ENCODE peak calls at places on chromosomes 6 and 20, in eight cellular contexts. One of them, this sample, is unnamed.

GRCh38 chr6:112833546-112834215 is 486.6 kb downstream of the RFPL4B start:
- DNase-seq in CD4-positive, alpha-beta T cell: no peak
- DNase-seq in Peyer's patch: no peak
- DNase-seq in lower leg skin: no peak
- DNase-seq in AG09319: peak; percentile 36
- DNase-seq in pancreas: no peak
- DNase-seq in fibroblast of the aortic adventitia: peak; percentile 36
- DNase-seq in prostate gland: no peak
- DNase-seq in this sample: no peak

GRCh38 chr6:89044988-89045387 is 35.6 kb upstream of the PNRC1 start:
- DNase-seq in CD4-positive, alpha-beta T cell: no peak
- DNase-seq in Peyer's patch: no peak
- DNase-seq in lower leg skin: no peak
- DNase-seq in AG09319: no peak
- DNase-seq in pancreas: no peak
- DNase-seq in fibroblast of the aortic adventitia: no peak
- DNase-seq in prostate gland: no peak
- DNase-seq in this sample: no peak

GRCh38 chr6:125858427-125859320 is 67.9 kb downstream of the NCOA7 start:
- DNase-seq in CD4-positive, alpha-beta T cell: no peak
- DNase-seq in Peyer's patch: peak; percentile 80
- DNase-seq in lower leg skin: no peak
- DNase-seq in AG09319: peak; percentile 34
- DNase-seq in pancreas: no peak
- DNase-seq in fibroblast of the aortic adventitia: peak; percentile 70
- DNase-seq in prostate gland: peak; percentile 67
- DNase-seq in this sample: peak; percentile 81

GRCh38 chr6:8027965-8028651 is 36.1 kb downstream of the BLOC1S5 start:
- DNase-seq in CD4-positive, alpha-beta T cell: no peak
- DNase-seq in Peyer's patch: no peak
- DNase-seq in lower leg skin: no peak
- DNase-seq in AG09319: no peak
- DNase-seq in pancreas: no peak
- DNase-seq in fibroblast of the aortic adventitia: peak; percentile 55
- DNase-seq in prostate gland: no peak
- DNase-seq in this sample: no peak

GRCh38 chr6:4936681-4937041 is 67.2 kb downstream of the RPP40 start:
- DNase-seq in CD4-positive, alpha-beta T cell: no peak
- DNase-seq in Peyer's patch: peak; percentile 62
- DNase-seq in lower leg skin: no peak
- DNase-seq in AG09319: peak; percentile 28
- DNase-seq in pancreas: no peak
- DNase-seq in fibroblast of the aortic adventitia: peak; percentile 79
- DNase-seq in prostate gland: no peak
- DNase-seq in this sample: peak; percentile 33

GRCh38 chr6:30793521-30794194 is 49.3 kb upstream of the IER3 start:
- DNase-seq in CD4-positive, alpha-beta T cell: no peak
- DNase-seq in Peyer's patch: no peak
- DNase-seq in lower leg skin: no peak
- DNase-seq in AG09319: no peak
- DNase-seq in pancreas: no peak
- DNase-seq in fibroblast of the aortic adventitia: peak; percentile 58
- DNase-seq in prostate gland: no peak
- DNase-seq in this sample: no peak

GRCh38 chr6:40695114-40695513 is 108.0 kb upstream of the LRFN2 start:
- DNase-seq in CD4-positive, alpha-beta T cell: no peak
- DNase-seq in Peyer's patch: no peak
- DNase-seq in lower leg skin: no peak
- DNase-seq in AG09319: no peak
- DNase-seq in pancreas: no peak
- DNase-seq in fibroblast of the aortic adventitia: no peak
- DNase-seq in prostate gland: no peak
- DNase-seq in this sample: no peak

GRCh38 chr6:83615025-83615999 is 93.6 kb downstream of the SNAP91 start:
- DNase-seq in CD4-positive, alpha-beta T cell: no peak
- DNase-seq in Peyer's patch: no peak
- DNase-seq in lower leg skin: no peak
- DNase-seq in AG09319: no peak
- DNase-seq in pancreas: no peak
- DNase-seq in fibroblast of the aortic adventitia: peak; percentile 43
- DNase-seq in prostate gland: no peak
- DNase-seq in this sample: no peak

GRCh38 chr20:23679448-23680092 is 9.3 kb downstream of the CST4 start:
- DNase-seq in CD4-positive, alpha-beta T cell: no peak
- DNase-seq in Peyer's patch: no peak
- DNase-seq in lower leg skin: no peak
- DNase-seq in AG09319: no peak
- DNase-seq in pancreas: no peak
- DNase-seq in fibroblast of the aortic adventitia: no peak
- DNase-seq in prostate gland: no peak
- DNase-seq in this sample: no peak

GRCh38 chr6:16688984-16689636 is 72.2 kb downstream of the ATXN1 start:
- DNase-seq in CD4-positive, alpha-beta T cell: no peak
- DNase-seq in Peyer's patch: no peak
- DNase-seq in lower leg skin: no peak
- DNase-seq in AG09319: no peak
- DNase-seq in pancreas: no peak
- DNase-seq in fibroblast of the aortic adventitia: peak; percentile 90
- DNase-seq in prostate gland: no peak
- DNase-seq in this sample: no peak

GRCh38 chr6:75130784-75131183 is 75.1 kb downstream of the COL12A1 start:
- DNase-seq in CD4-positive, alpha-beta T cell: no peak
- DNase-seq in Peyer's patch: no peak
- DNase-seq in lower leg skin: no peak
- DNase-seq in AG09319: peak; percentile 56
- DNase-seq in pancreas: no peak
- DNase-seq in fibroblast of the aortic adventitia: peak; percentile 52
- DNase-seq in prostate gland: no peak
- DNase-seq in this sample: peak; percentile 2

GRCh38 chr6:12200025-12200424 is 90.1 kb upstream of the EDN1 start:
- DNase-seq in CD4-positive, alpha-beta T cell: no peak
- DNase-seq in Peyer's patch: no peak
- DNase-seq in lower leg skin: no peak
- DNase-seq in AG09319: no peak
- DNase-seq in pancreas: no peak
- DNase-seq in fibroblast of the aortic adventitia: no peak
- DNase-seq in prostate gland: no peak
- DNase-seq in this sample: no peak

GRCh38 chr6:125095501-125096301 is 57.9 kb upstream of the TPD52L1 start:
- DNase-seq in CD4-positive, alpha-beta T cell: no peak
- DNase-seq in Peyer's patch: no peak
- DNase-seq in lower leg skin: no peak
- DNase-seq in AG09319: peak; percentile 34
- DNase-seq in pancreas: no peak
- DNase-seq in fibroblast of the aortic adventitia: peak; percentile 82
- DNase-seq in prostate gland: no peak
- DNase-seq in this sample: no peak

GRCh38 chr20:46674253-46675083 is 14.8 kb downstream of the TP53RK start:
- DNase-seq in CD4-positive, alpha-beta T cell: no peak
- DNase-seq in Peyer's patch: no peak
- DNase-seq in lower leg skin: peak; percentile 63
- DNase-seq in AG09319: no peak
- DNase-seq in pancreas: no peak
- DNase-seq in fibroblast of the aortic adventitia: no peak
- DNase-seq in prostate gland: no peak
- DNase-seq in this sample: no peak

GRCh38 chr20:53693265-53693871 is 99.7 kb upstream of the ZNF217 start:
- DNase-seq in CD4-positive, alpha-beta T cell: no peak
- DNase-seq in Peyer's patch: no peak
- DNase-seq in lower leg skin: no peak
- DNase-seq in AG09319: no peak
- DNase-seq in pancreas: no peak
- DNase-seq in fibroblast of the aortic adventitia: no peak
- DNase-seq in prostate gland: no peak
- DNase-seq in this sample: no peak

GRCh38 chr6:30100585-30101422 is 12.1 kb downstream of the TRIM31 start:
- DNase-seq in CD4-positive, alpha-beta T cell: no peak
- DNase-seq in Peyer's patch: peak; percentile 84
- DNase-seq in lower leg skin: peak; percentile 89
- DNase-seq in AG09319: no peak
- DNase-seq in pancreas: peak; percentile 77
- DNase-seq in fibroblast of the aortic adventitia: no peak
- DNase-seq in prostate gland: peak; percentile 54
- DNase-seq in this sample: peak; percentile 86

GRCh38 chr6:91786474-91787184 is 1199.8 kb upstream of the MAP3K7 start:
- DNase-seq in CD4-positive, alpha-beta T cell: no peak
- DNase-seq in Peyer's patch: no peak
- DNase-seq in lower leg skin: no peak
- DNase-seq in AG09319: no peak
- DNase-seq in pancreas: no peak
- DNase-seq in fibroblast of the aortic adventitia: no peak
- DNase-seq in prostate gland: no peak
- DNase-seq in this sample: no peak

GRCh38 chr6:22598386-22598785 is 29.0 kb downstream of the HDGFL1 start:
- DNase-seq in CD4-positive, alpha-beta T cell: no peak
- DNase-seq in Peyer's patch: no peak
- DNase-seq in lower leg skin: no peak
- DNase-seq in AG09319: no peak
- DNase-seq in pancreas: no peak
- DNase-seq in fibroblast of the aortic adventitia: no peak
- DNase-seq in prostate gland: no peak
- DNase-seq in this sample: no peak

GRCh38 chr20:63980317-63980805 is 571 bp upstream of the PRPF6 start:
- DNase-seq in CD4-positive, alpha-beta T cell: peak; percentile 50
- DNase-seq in Peyer's patch: no peak
- DNase-seq in lower leg skin: no peak
- DNase-seq in AG09319: no peak
- DNase-seq in pancreas: no peak
- DNase-seq in fibroblast of the aortic adventitia: no peak
- DNase-seq in prostate gland: no peak
- DNase-seq in this sample: no peak

GRCh38 chr6:18598865-18599264 is 211.7 kb downstream of the RNF144B start:
- DNase-seq in CD4-positive, alpha-beta T cell: no peak
- DNase-seq in Peyer's patch: no peak
- DNase-seq in lower leg skin: no peak
- DNase-seq in AG09319: no peak
- DNase-seq in pancreas: no peak
- DNase-seq in fibroblast of the aortic adventitia: no peak
- DNase-seq in prostate gland: no peak
- DNase-seq in this sample: no peak
- TF ChIP-seq CTCF in CD4-positive, alpha-beta T cell: no peak
- TF ChIP-seq CTCF in Peyer's patch: no peak
- TF ChIP-seq CTCF in lower leg skin: no peak
- TF ChIP-seq CTCF in AG09319: no peak
- TF ChIP-seq CTCF in pancreas: no peak
- TF ChIP-seq CTCF in fibroblast of the aortic adventitia: no peak
- TF ChIP-seq CTCF in prostate gland: no peak
- TF ChIP-seq CTCF in this sample: no peak

GRCh38 chr20:31547017-31547675 is 32.9 kb downstream of the HM13 start:
- DNase-seq in CD4-positive, alpha-beta T cell: peak; percentile 75
- DNase-seq in Peyer's patch: peak; percentile 92
- DNase-seq in lower leg skin: peak; percentile 96
- DNase-seq in AG09319: peak; percentile 69
- DNase-seq in pancreas: peak; percentile 85
- DNase-seq in fibroblast of the aortic adventitia: peak; percentile 91
- DNase-seq in prostate gland: peak; percentile 77
- DNase-seq in this sample: peak; percentile 89
- TF ChIP-seq CTCF in CD4-positive, alpha-beta T cell: no peak
- TF ChIP-seq CTCF in Peyer's patch: no peak
- TF ChIP-seq CTCF in lower leg skin: no peak
- TF ChIP-seq CTCF in AG09319: no peak
- TF ChIP-seq CTCF in pancreas: no peak
- TF ChIP-seq CTCF in fibroblast of the aortic adventitia: peak; percentile 17
- TF ChIP-seq CTCF in prostate gland: peak; percentile 31
- TF ChIP-seq CTCF in this sample: no peak

DNA sequence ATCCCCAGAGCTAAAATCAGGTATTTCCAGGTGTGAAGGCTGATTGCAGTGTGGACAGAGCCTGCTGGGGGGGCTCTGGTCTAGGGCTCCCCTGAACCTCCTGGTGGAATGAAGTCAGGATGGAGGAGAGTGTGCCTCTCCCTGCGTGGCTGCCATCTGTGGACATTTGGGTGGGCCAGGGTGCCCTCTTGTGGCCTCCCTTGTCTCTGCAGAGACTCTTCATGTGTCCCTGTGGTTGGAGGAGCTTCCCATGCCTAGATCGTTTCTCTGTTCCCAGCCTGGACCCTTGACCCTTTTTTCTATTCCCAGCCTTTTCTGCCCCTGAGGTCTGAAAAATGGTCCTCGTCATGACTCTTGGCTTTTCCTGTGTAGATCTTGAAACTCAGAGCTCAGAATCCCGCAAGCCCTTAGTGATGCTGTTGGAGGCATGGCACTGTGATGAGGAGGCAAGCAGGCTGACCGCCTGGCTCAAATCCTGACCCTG is 9.9 kb upstream of the PSMF1 start:
- DNase-seq in CD4-positive, alpha-beta T cell: peak; percentile 17
- DNase-seq in Peyer's patch: peak; percentile 84
- DNase-seq in lower leg skin: no peak
- DNase-seq in AG09319: no peak
- DNase-seq in pancreas: peak; percentile 78
- DNase-seq in fibroblast of the aortic adventitia: peak; percentile 33
- DNase-seq in prostate gland: no peak
- DNase-seq in this sample: peak; percentile 84
- TF ChIP-seq CTCF in CD4-positive, alpha-beta T cell: peak; percentile 67
- TF ChIP-seq CTCF in Peyer's patch: peak; percentile 40
- TF ChIP-seq CTCF in lower leg skin: no peak
- TF ChIP-seq CTCF in AG09319: peak; percentile 89
- TF ChIP-seq CTCF in pancreas: peak; percentile 60
- TF ChIP-seq CTCF in fibroblast of the aortic adventitia: peak; percentile 86
- TF ChIP-seq CTCF in prostate gland: peak; percentile 47
- TF ChIP-seq CTCF in this sample: peak; percentile 62

DNA sequence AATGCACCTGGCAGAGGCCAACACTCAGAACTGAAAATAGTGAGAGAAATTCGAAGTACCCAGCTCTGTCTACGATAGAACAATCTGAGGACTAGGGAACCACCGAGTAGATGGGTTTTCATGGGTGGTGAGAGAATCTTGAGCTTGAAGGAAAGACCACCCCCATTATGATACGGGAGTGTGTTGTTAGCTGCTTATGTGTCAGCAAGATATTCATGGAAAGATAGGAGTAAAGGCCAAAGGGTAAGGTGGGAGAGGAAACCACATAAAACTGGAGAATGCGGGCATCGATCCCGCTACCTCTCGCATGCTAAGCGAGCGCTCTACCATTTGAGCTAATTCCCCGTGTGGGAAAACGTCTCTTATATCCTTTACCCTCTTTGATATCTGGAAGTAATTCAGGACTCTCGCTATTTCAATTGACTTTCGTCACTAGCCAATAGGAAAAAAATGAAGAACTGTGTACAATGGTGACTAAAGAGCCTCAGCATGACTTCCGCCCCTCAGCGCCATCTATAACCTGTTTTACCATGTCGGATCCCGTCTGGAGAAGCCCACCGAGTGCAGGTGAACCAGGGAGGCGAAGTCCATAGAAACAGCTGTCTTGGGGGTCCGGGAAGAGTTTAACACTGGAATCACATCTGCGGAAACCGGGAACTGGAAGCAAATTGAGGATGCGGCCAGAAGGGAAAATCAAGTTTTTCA is 25.0 kb upstream of the ABT1 start:
- DNase-seq in CD4-positive, alpha-beta T cell: peak; percentile 52
- DNase-seq in Peyer's patch: peak; percentile 62
- DNase-seq in lower leg skin: no peak
- DNase-seq in AG09319: peak; percentile 79
- DNase-seq in pancreas: no peak
- DNase-seq in fibroblast of the aortic adventitia: peak; percentile 94
- DNase-seq in prostate gland: peak; percentile 42
- DNase-seq in this sample: peak; percentile 72
- TF ChIP-seq CTCF in CD4-positive, alpha-beta T cell: no peak
- TF ChIP-seq CTCF in Peyer's patch: no peak
- TF ChIP-seq CTCF in lower leg skin: no peak
- TF ChIP-seq CTCF in AG09319: no peak
- TF ChIP-seq CTCF in pancreas: no peak
- TF ChIP-seq CTCF in fibroblast of the aortic adventitia: no peak
- TF ChIP-seq CTCF in prostate gland: no peak
- TF ChIP-seq CTCF in this sample: no peak